ENCODE peak calls at places on chromosomes 2 and 18, in eight cellular contexts. One of them, this sample, is unnamed.
A peak's percentile ranks its signal among the peaks of the same experiment; 100 is the strongest.

GRCh38 chr2:231134910-231135650 is 10.2 kb upstream of the HTR2B start:
- DNase-seq in GM12892: no peak
- DNase-seq in NB4: peak; percentile 46
- DNase-seq in esophagus muscularis mucosa: no peak
- DNase-seq in transverse colon: no peak
- DNase-seq in upper lobe of left lung: no peak
- DNase-seq in stomach: no peak
- DNase-seq in IMR-90: no peak
- DNase-seq in this sample: no peak

GRCh38 chr2:95311821-95312542 is 14.8 kb downstream of the KCNIP3 start:
- DNase-seq in GM12892: no peak
- DNase-seq in NB4: no peak
- DNase-seq in esophagus muscularis mucosa: no peak
- DNase-seq in transverse colon: no peak
- DNase-seq in upper lobe of left lung: no peak
- DNase-seq in stomach: no peak
- DNase-seq in IMR-90: no peak
- DNase-seq in this sample: no peak

GRCh38 chr18:47418746-47419145 is 167.3 kb upstream of the SKOR2 start:
- DNase-seq in GM12892: no peak
- DNase-seq in NB4: no peak
- DNase-seq in esophagus muscularis mucosa: no peak
- DNase-seq in transverse colon: no peak
- DNase-seq in upper lobe of left lung: no peak
- DNase-seq in stomach: no peak
- DNase-seq in IMR-90: no peak
- DNase-seq in this sample: no peak

GRCh38 chr2:185385157-185385556 is 353.4 kb upstream of the FSIP2 start:
- DNase-seq in GM12892: no peak
- DNase-seq in NB4: no peak
- DNase-seq in esophagus muscularis mucosa: no peak
- DNase-seq in transverse colon: no peak
- DNase-seq in upper lobe of left lung: no peak
- DNase-seq in stomach: no peak
- DNase-seq in IMR-90: no peak
- DNase-seq in this sample: no peak

GRCh38 chr2:20343128-20343527 is 7.5 kb downstream of the PUM2 start:
- DNase-seq in GM12892: no peak
- DNase-seq in NB4: peak; percentile 44
- DNase-seq in esophagus muscularis mucosa: no peak
- DNase-seq in transverse colon: no peak
- DNase-seq in upper lobe of left lung: peak; percentile 53
- DNase-seq in stomach: no peak
- DNase-seq in IMR-90: peak; percentile 42
- DNase-seq in this sample: no peak

GRCh38 chr2:240933048-240933965 is 27.2 kb downstream of the CROCC2 start:
- DNase-seq in GM12892: no peak
- DNase-seq in NB4: no peak
- DNase-seq in esophagus muscularis mucosa: no peak
- DNase-seq in transverse colon: peak; percentile 7
- DNase-seq in upper lobe of left lung: peak; percentile 19
- DNase-seq in stomach: peak; percentile 19
- DNase-seq in IMR-90: no peak
- DNase-seq in this sample: no peak

GRCh38 chr2:110103060-110103961 is 12.3 kb downstream of the MALL start:
- DNase-seq in GM12892: no peak
- DNase-seq in NB4: no peak
- DNase-seq in esophagus muscularis mucosa: peak; percentile 57
- DNase-seq in transverse colon: peak; percentile 81
- DNase-seq in upper lobe of left lung: peak; percentile 51
- DNase-seq in stomach: no peak
- DNase-seq in IMR-90: no peak
- DNase-seq in this sample: no peak

GRCh38 chr2:10519067-10519740 is 71.1 kb upstream of the ODC1 start:
- DNase-seq in GM12892: no peak
- DNase-seq in NB4: no peak
- DNase-seq in esophagus muscularis mucosa: no peak
- DNase-seq in transverse colon: no peak
- DNase-seq in upper lobe of left lung: peak; percentile 6
- DNase-seq in stomach: no peak
- DNase-seq in IMR-90: no peak
- DNase-seq in this sample: no peak

GRCh38 chr2:31475692-31476091 is 61.1 kb upstream of the XDH start:
- DNase-seq in GM12892: no peak
- DNase-seq in NB4: no peak
- DNase-seq in esophagus muscularis mucosa: no peak
- DNase-seq in transverse colon: no peak
- DNase-seq in upper lobe of left lung: no peak
- DNase-seq in stomach: no peak
- DNase-seq in IMR-90: peak; percentile 76
- DNase-seq in this sample: no peak

GRCh38 chr2:5981241-5982055 is 289.3 kb downstream of the SOX11 start:
- DNase-seq in GM12892: no peak
- DNase-seq in NB4: no peak
- DNase-seq in esophagus muscularis mucosa: peak; percentile 91
- DNase-seq in transverse colon: no peak
- DNase-seq in upper lobe of left lung: no peak
- DNase-seq in stomach: no peak
- DNase-seq in IMR-90: peak; percentile 12
- DNase-seq in this sample: no peak

DNA sequence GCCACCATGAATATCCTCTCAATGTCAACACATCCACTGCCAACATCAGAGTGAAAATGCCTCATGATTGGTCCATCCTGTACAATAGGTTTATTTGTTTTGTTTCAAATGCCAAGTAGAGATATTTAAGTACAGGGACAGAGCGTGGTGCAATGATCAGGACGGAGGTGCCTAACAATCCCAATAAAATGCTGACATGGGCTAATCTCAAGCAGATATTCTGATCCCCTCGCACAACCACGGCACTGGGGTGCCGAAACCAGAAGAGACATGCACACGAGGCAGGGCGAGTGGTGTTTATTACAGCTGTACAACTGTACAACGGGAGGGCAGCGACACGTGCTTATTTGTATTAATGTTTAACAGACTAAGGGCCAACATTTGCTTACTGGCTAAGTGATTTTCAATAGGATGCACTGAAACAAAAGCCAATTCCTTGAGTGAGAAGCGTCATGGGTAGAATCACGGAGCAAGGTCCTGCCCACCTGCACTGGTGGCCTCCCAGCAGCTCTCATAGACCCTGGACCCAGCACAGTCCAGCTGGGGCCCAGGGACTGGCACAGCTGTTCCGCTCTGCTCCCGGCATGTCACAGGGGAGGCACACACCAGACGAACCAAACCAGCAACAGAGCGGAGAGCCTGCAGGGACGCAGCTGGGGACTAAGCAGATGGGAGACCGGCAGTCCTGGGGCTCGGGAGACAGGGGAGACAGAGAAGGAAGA is 101.4 kb downstream of the HDAC4 start:
- DNase-seq in GM12892: no peak
- DNase-seq in NB4: no peak
- DNase-seq in esophagus muscularis mucosa: no peak
- DNase-seq in transverse colon: peak; percentile 34
- DNase-seq in upper lobe of left lung: peak; percentile 18
- DNase-seq in stomach: no peak
- DNase-seq in IMR-90: no peak
- DNase-seq in this sample: no peak
- TF ChIP-seq POLR2A in GM12892: no peak
- TF ChIP-seq POLR2A in NB4: no peak
- TF ChIP-seq POLR2A in esophagus muscularis mucosa: no peak
- TF ChIP-seq POLR2A in transverse colon: peak; percentile 52
- TF ChIP-seq POLR2A in upper lobe of left lung: no peak
- TF ChIP-seq POLR2A in stomach: no peak
- TF ChIP-seq POLR2A in IMR-90: no peak
- TF ChIP-seq POLR2A in this sample: no peak

GRCh38 chr18:67485655-67486054 is 30.9 kb downstream of the DSEL start:
- DNase-seq in GM12892: no peak
- DNase-seq in NB4: no peak
- DNase-seq in esophagus muscularis mucosa: no peak
- DNase-seq in transverse colon: no peak
- DNase-seq in upper lobe of left lung: no peak
- DNase-seq in stomach: no peak
- DNase-seq in IMR-90: no peak
- DNase-seq in this sample: no peak

GRCh38 chr18:67483237-67483636 is 33.3 kb downstream of the DSEL start:
- DNase-seq in GM12892: no peak
- DNase-seq in NB4: no peak
- DNase-seq in esophagus muscularis mucosa: no peak
- DNase-seq in transverse colon: no peak
- DNase-seq in upper lobe of left lung: no peak
- DNase-seq in stomach: no peak
- DNase-seq in IMR-90: no peak
- DNase-seq in this sample: no peak

GRCh38 chr18:67483952-67484351 is 32.6 kb downstream of the DSEL start:
- DNase-seq in GM12892: no peak
- DNase-seq in NB4: no peak
- DNase-seq in esophagus muscularis mucosa: no peak
- DNase-seq in transverse colon: no peak
- DNase-seq in upper lobe of left lung: no peak
- DNase-seq in stomach: no peak
- DNase-seq in IMR-90: no peak
- DNase-seq in this sample: no peak

GRCh38 chr18:67486534-67486933 is 30.0 kb downstream of the DSEL start:
- DNase-seq in GM12892: no peak
- DNase-seq in NB4: no peak
- DNase-seq in esophagus muscularis mucosa: no peak
- DNase-seq in transverse colon: no peak
- DNase-seq in upper lobe of left lung: no peak
- DNase-seq in stomach: no peak
- DNase-seq in IMR-90: no peak
- DNase-seq in this sample: no peak

DNA sequence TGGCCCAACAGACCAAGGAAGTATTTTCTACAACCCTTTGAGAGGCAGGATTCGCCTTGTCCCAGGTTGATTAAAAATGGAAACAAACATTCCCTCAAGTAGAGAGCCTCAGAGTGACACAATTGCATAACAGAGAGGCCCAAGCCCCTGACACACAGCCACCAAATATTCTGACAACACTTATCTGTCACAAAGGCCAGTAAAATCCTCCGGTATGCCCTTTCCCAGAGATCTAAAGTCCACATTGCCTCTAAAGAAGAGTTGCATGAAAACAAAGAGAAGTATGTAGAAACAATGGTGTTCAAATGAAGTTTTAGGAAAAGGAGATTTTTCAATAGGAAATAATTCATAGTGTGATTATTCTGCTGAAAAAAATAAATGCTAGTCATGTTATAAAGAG is 32.1 kb downstream of the DSEL start:
- DNase-seq in GM12892: no peak
- DNase-seq in NB4: no peak
- DNase-seq in esophagus muscularis mucosa: no peak
- DNase-seq in transverse colon: no peak
- DNase-seq in upper lobe of left lung: no peak
- DNase-seq in stomach: no peak
- DNase-seq in IMR-90: no peak
- DNase-seq in this sample: no peak
- TF ChIP-seq POLR2A in GM12892: no peak
- TF ChIP-seq POLR2A in NB4: no peak
- TF ChIP-seq POLR2A in esophagus muscularis mucosa: no peak
- TF ChIP-seq POLR2A in transverse colon: no peak
- TF ChIP-seq POLR2A in upper lobe of left lung: no peak
- TF ChIP-seq POLR2A in stomach: no peak
- TF ChIP-seq POLR2A in IMR-90: no peak
- TF ChIP-seq POLR2A in this sample: no peak

GRCh38 chr2:150264442-150264841 is 223.0 kb downstream of the RND3 start:
- DNase-seq in GM12892: no peak
- DNase-seq in NB4: no peak
- DNase-seq in esophagus muscularis mucosa: no peak
- DNase-seq in transverse colon: no peak
- DNase-seq in upper lobe of left lung: no peak
- DNase-seq in stomach: no peak
- DNase-seq in IMR-90: peak; percentile 65
- DNase-seq in this sample: no peak
- TF ChIP-seq POLR2A in GM12892: no peak
- TF ChIP-seq POLR2A in NB4: no peak
- TF ChIP-seq POLR2A in esophagus muscularis mucosa: no peak
- TF ChIP-seq POLR2A in transverse colon: no peak
- TF ChIP-seq POLR2A in upper lobe of left lung: no peak
- TF ChIP-seq POLR2A in stomach: no peak
- TF ChIP-seq POLR2A in IMR-90: no peak
- TF ChIP-seq POLR2A in this sample: no peak

DNA sequence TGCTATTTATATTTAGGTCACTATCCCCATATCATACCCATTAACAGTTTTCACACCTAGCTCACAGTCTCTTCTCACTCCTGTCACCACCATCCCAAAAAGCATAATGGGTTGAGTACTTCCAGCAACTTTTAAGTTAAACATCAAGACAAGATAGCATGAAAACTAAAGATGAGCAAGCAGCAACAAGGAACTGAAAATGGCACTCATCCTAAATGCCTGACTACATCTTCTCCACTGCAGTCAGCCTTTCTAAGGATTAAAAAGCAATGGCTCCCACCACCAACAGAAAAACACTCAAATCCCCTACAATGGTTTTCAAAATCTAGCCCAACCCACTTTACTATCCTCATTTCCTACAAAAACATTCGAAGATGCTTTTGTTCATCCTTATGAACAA is 38.2 kb downstream of the CUL3 start:
- DNase-seq in GM12892: no peak
- DNase-seq in NB4: no peak
- DNase-seq in esophagus muscularis mucosa: no peak
- DNase-seq in transverse colon: no peak
- DNase-seq in upper lobe of left lung: no peak
- DNase-seq in stomach: no peak
- DNase-seq in IMR-90: no peak
- DNase-seq in this sample: no peak
- TF ChIP-seq POLR2A in GM12892: no peak
- TF ChIP-seq POLR2A in NB4: no peak
- TF ChIP-seq POLR2A in esophagus muscularis mucosa: no peak
- TF ChIP-seq POLR2A in transverse colon: no peak
- TF ChIP-seq POLR2A in upper lobe of left lung: no peak
- TF ChIP-seq POLR2A in stomach: no peak
- TF ChIP-seq POLR2A in IMR-90: no peak
- TF ChIP-seq POLR2A in this sample: no peak

This sample was measured in erythroblast.